ENCODE peak calls at places on chromosomes 2 and 18, in eight cellular contexts. H is immature natural killer cell; T is T-helper 1 cell; U is CD4-positive, alpha-beta T cell; Z is transverse colon; S is HFFc6; X is fibroblast of pulmonary artery; D is AG04449. Q is an unnamed sample.

GRCh38 chr2:172606285-172606684 is 50.4 kb downstream of the PDK1 start:
- DNase-seq in X (no peak), U (no peak), D (peak; percentile 21), S (peak; percentile 35), Z (no peak), H (no peak), T (no peak), Q (no peak)

GRCh38 chr2:31937741-31938140 is 73.1 kb downstream of the MEMO1 start:
- DNase-seq in D (peak; percentile 37), X (peak; percentile 13), S (peak; percentile 36), U (no peak), T (no peak), H (no peak), Z (no peak), Q (no peak)

GRCh38 chr2:233572468-233572867 is 5.9 kb upstream of the USP40 start:
- DNase-seq in Z (no peak), X (no peak), D (no peak), T (no peak), S (no peak), H (no peak), U (no peak), Q (no peak)

GRCh38 chr18:12656671-12657047 is 1.2 kb downstream of the SPIRE1 start:
- DNase-seq in X (peak; percentile 45), U (no peak), S (no peak), Z (no peak), D (no peak), T (no peak), H (no peak), Q (no peak)

GRCh38 chr2:121944072-121944829 is 188.8 kb downstream of the TSN start:
- DNase-seq in Z (no peak), U (no peak), D (peak; percentile 40), T (no peak), H (no peak), X (peak; percentile 92), S (peak; percentile 95), Q (peak; percentile 97)

GRCh38 chr2:225889452-225889851 is 489.9 kb downstream of the NYAP2 start:
- DNase-seq in H (no peak), Z (no peak), S (peak; percentile 88), T (no peak), X (peak; percentile 82), U (no peak), D (peak; percentile 77), Q (peak; percentile 88)

GRCh38 chr2:177682006-177682405 is 289.4 kb downstream of the AGPS start:
- DNase-seq in Z (no peak), T (no peak), H (no peak), S (no peak), X (no peak), D (no peak), U (no peak), Q (no peak)

GRCh38 chr2:219447242-219448098 is 12.8 kb downstream of the SPEG start:
- DNase-seq in X (no peak), Z (no peak), U (no peak), D (no peak), T (no peak), H (no peak), S (no peak), Q (no peak)

GRCh38 chr18:9304388-9305070 is 30.0 kb upstream of the TWSG1 start:
- DNase-seq in Z (no peak), X (no peak), S (no peak), H (no peak), D (no peak), T (no peak), U (no peak), Q (no peak)

GRCh38 chr2:29066989-29067605 is 7.2 kb downstream of the PCARE start:
- DNase-seq in D (no peak), H (no peak), X (no peak), T (no peak), S (no peak), Z (no peak), U (no peak), Q (no peak)

GRCh38 chr2:54867457-54867856 is 144.0 kb downstream of the EML6 start:
- DNase-seq in U (no peak), D (no peak), S (no peak), Z (no peak), H (no peak), X (no peak), T (no peak), Q (no peak)

GRCh38 chr2:240135706-240136012 is 446 bp downstream of the COPS9 start:
- DNase-seq in D (no peak), T (no peak), X (no peak), Z (no peak), H (no peak), S (no peak), U (no peak), Q (no peak)

GRCh38 chr2:40401896-40402295 is 50.0 kb downstream of the SLC8A1 start:
- DNase-seq in D (peak; percentile 28), Z (no peak), S (peak; percentile 89), T (no peak), H (no peak), X (peak; percentile 81), U (no peak), Q (peak; percentile 88)